ENCODE peak calls at places on chromosomes 4 and X, in four cellular contexts. C is fibroblast of lung, X is body of pancreas, Z is tibial nerve. G is an unnamed sample. For H3K4me1, the result is how much of the 10 kb centered on the place peaks cover.

GRCh38 chr4:26410385-26411293 is 79.6 kb downstream of the CCKAR start:
- DNase-seq in C (peak), X (no peak), Z (no peak), G (no peak)

GRCh38 chrX:25531096-25531495 is 515.3 kb upstream of the ARX start:
- DNase-seq in C (peak), X (no peak), Z (no peak), G (no peak)

GRCh38 chr4:2257361-2258001 is 4.4 kb downstream of the MXD4 start:
- DNase-seq in C (no peak), X (peak), Z (peak), G (peak)

GRCh38 chr4:185108669-185109068 is 34.4 kb upstream of the SLC25A4 start:
- DNase-seq in C (no peak), X (peak), Z (no peak), G (no peak)

GRCh38 chr4:103934178-103934789 is 214.5 kb upstream of the TACR3 start:
- DNase-seq in C (peak), X (no peak), Z (no peak), G (no peak)

GRCh38 chr4:103105558-103106356 is 6.1 kb upstream of the BDH2 start:
- DNase-seq in C (no peak), X (no peak), Z (no peak), G (no peak)

GRCh38 chr4:54971474-54971950 is 153.9 kb downstream of the KDR start:
- DNase-seq in C (peak), X (no peak), Z (no peak), G (no peak)

GRCh38 chrX:93649381-93649780 is 24.0 kb downstream of the NAP1L3 start:
- DNase-seq in C (no peak), X (no peak), Z (no peak), G (no peak)

GRCh38 chrX:108018659-108019381 is 26.0 kb upstream of the VSIG1 start:
- DNase-seq in C (no peak), X (no peak), Z (no peak), G (no peak)

GRCh38 chr4:72468904-72469502 is 100.0 kb downstream of the ADAMTS3 start:
- DNase-seq in C (peak), X (no peak), Z (no peak), G (no peak)

GRCh38 chr4:83716874-83717273 is 181.0 kb downstream of the GPAT3 start:
- DNase-seq in C (peak), X (no peak), Z (no peak), G (no peak)

GRCh38 chr4:87461281-87461700 is 38.9 kb downstream of the NUDT9 start:
- DNase-seq in C (peak), X (no peak), Z (no peak), G (no peak)

GRCh38 chr4:42357325-42357724 is 40.0 kb upstream of the SHISA3 start:
- DNase-seq in C (no peak), X (no peak), Z (no peak), G (no peak)

GRCh38 chrX:3143043-3143799 is 102.0 kb downstream of the ARSF start:
- DNase-seq in C (no peak), X (no peak), Z (no peak), G (no peak)

GRCh38 chr4:61958591-61958990 is 758.5 kb downstream of the ADGRL3 start:
- DNase-seq in C (no peak), X (no peak), Z (no peak), G (no peak)

GRCh38 chr4:123632646-123633045 is 236.1 kb downstream of the SPRY1 start:
- DNase-seq in C (no peak), X (no peak), Z (no peak), G (no peak)

GRCh38 chrX:68599256-68600152 is 48.0 kb upstream of the STARD8 start:
- DNase-seq in C (peak), X (no peak), Z (no peak), G (no peak)

GRCh38 chr4:151694819-151695730 is 65.7 kb downstream of the GATB start:
- DNase-seq in C (no peak), X (no peak), Z (no peak), G (no peak)

GRCh38 chr4:147340547-147341225 is 140.2 kb upstream of the EDNRA start:
- DNase-seq in C (no peak), X (no peak), Z (no peak), G (no peak)

GRCh38 chr4:142405021-142405991 is 440.8 kb downstream of the INPP4B start:
- DNase-seq in C (peak), X (peak), Z (peak), G (peak)

GRCh38 chr4:8267077-8267476 is 2.5 kb upstream of the HTRA3 start:
- DNase-seq in C (peak), X (peak), Z (peak), G (peak)

GRCh38 chr4:704971-705277 is 708 bp upstream of the PCGF3 start:
- DNase-seq in C (no peak), X (no peak), Z (no peak), G (no peak)

GRCh38 chrX:85203461-85203970 is 40.1 kb downstream of the SATL1 start:
- DNase-seq in C (no peak), X (no peak), Z (no peak), G (no peak)

GRCh38 chrX:88325634-88326033 is 421.4 kb upstream of the CPXCR1 start:
- DNase-seq in C (no peak), X (no peak), Z (no peak), G (no peak)

GRCh38 chrX:68910743-68911142 is 81.9 kb downstream of the EFNB1 start:
- DNase-seq in C (no peak), X (no peak), Z (no peak), G (no peak)

GRCh38 chr4:7850489-7850888 is 89.2 kb downstream of the AFAP1 start:
- DNase-seq in C (no peak), X (no peak), Z (no peak), G (no peak)

GRCh38 chr4:124810814-124811213 is 98.3 kb upstream of the ANKRD50 start:
- DNase-seq in C (no peak), X (no peak), Z (no peak), G (no peak)

GRCh38 chr4:76562161-76562560 is 127.1 kb downstream of the SHROOM3 start:
- DNase-seq in C (peak), X (no peak), Z (no peak), G (no peak)

GRCh38 chrX:70454441-70455365 is 10.1 kb downstream of the DLG3 start:
- DNase-seq in C (peak), X (peak), Z (peak), G (peak)

GRCh38 chr4:187069398-187069797 is 345.7 kb upstream of the FAT1 start:
- DNase-seq in C (no peak), X (no peak), Z (peak), G (no peak)

GRCh38 chr4:8915201-8916200 is 43.9 kb upstream of the HMX1 start:
- DNase-seq in C (no peak), X (peak), Z (no peak), G (no peak)

GRCh38 chr4:156291317-156291716 is 337.7 kb upstream of the CTSO start:
- DNase-seq in C (peak), X (no peak), Z (no peak), G (no peak)

DNA sequence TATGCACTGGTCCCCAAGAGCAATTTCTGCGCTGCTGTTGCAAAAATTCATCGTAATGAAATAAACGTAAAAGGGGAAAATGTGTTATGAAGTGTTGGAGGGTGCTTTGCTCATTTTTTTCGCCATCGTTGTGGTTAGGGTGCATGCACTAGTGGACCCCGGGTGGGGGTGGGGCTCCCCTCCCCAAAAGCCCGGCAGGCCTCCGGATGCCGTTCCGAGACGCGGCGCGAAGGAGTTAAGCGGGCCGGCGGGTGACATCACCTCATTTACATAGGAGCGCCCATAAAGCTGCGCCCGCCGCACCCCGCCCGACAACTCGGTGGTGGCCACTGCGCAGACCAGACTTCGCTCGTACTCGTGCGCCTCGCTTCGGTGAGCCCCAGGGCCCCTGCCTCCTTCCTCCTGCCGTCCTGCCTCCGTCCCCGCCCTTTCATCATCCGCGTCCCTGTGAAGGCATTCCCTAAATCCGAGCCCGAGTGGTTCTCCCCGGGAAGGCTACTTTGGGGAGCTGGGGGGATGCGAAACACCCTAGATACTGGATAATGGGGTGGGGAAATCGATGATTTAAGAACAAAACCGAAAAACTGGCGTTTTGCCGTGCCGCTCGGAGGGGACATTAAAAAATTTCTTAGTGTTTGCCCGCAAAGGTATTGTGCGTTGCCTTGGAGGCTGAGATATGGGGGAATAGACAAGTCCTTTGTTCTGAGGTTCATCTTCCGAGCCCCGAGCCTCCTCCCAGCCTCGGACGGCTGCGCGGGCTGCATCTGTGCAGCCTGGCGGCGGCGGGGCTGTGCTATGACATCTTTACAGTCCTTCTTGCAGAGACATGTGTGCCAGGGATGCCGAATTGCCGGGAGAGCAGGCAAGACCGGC is at the start of gene TMSB4X:
- DNase-seq in C (peak), X (peak), Z (peak), G (peak)
- H3K27ac ChIP-seq in C (peak), X (peak), Z (peak), G (peak)

DNA sequence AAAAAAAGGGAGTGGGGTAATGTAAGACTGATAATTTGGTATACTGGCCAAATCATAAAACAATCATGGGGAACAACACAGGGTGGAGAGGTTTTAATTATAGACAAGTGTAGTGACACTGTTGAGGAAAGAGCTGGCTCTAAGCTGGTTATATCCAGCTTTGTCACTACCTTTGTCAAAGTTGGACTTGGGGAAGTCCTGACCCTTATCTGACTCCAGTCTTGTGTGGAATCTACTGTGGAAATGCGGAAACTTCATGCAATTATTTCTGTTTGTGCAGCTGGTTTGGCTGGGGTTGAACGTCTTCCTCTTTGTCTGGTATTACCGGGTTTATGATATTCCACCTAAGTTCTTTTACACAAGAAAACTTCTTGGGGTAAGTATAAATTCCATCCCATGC is 1.9 kb downstream of the CYBB start:
- DNase-seq in C (no peak), X (no peak), Z (no peak), G (no peak)
- H3K4me1 ChIP-seq in C (under half), X (under half), Z (under half), G (under half)

GRCh38 chrX:80266979-80267378 is 153.3 kb upstream of the TENT5D start:
- DNase-seq in C (no peak), X (no peak), Z (no peak), G (no peak)

DNA sequence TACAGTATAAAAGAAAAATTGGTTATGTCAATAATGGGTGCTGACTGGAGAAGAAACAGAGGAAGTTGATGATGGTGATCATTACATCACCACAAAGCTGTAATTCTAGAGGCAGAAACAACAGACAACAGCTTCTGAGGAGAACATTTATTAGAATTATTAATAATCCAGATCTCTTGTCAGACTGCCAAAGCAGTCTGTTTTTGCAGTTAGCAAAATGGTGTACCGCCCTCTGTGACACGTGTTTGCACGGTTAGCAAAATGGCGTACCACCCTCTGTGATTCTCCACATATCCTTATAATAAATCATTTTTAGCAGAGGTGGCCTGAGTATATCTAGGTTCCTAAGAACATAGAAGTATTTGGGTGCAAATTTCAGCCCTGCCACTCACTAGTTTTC is 154.0 kb upstream of the TENT5D start:
- DNase-seq in C (no peak), X (no peak), Z (no peak), G (no peak)
- H3K27ac ChIP-seq in C (no peak), X (no peak), Z (no peak), G (no peak)

GRCh38 chrX:12958461-12958860 is 16.4 kb upstream of the TMSB4X start:
- DNase-seq in C (no peak), X (no peak), Z (no peak), G (no peak)

GRCh38 chrX:12962041-12962504 is 12.8 kb upstream of the TMSB4X start:
- DNase-seq in C (no peak), X (no peak), Z (no peak), G (no peak)

GRCh38 chrX:12958059-12958458 is 16.9 kb upstream of the TMSB4X start:
- DNase-seq in C (no peak), X (no peak), Z (no peak), G (no peak)

GRCh38 chrX:12965390-12965940 is 9.4 kb upstream of the TMSB4X start:
- DNase-seq in C (no peak), X (no peak), Z (no peak), G (no peak)

GRCh38 chrX:12961191-12961718 is 13.7 kb upstream of the TMSB4X start:
- DNase-seq in C (no peak), X (no peak), Z (no peak), G (no peak)
- H3K4me1 ChIP-seq in C (under half), X (under half), Z (under half), G (under half)

GRCh38 chrX:66035667-66036066 is 4.2 kb downstream of the VSIG4 start:
- DNase-seq in C (no peak), X (no peak), Z (no peak), G (no peak)

GRCh38 chrX:66038115-66038514 is 1.8 kb downstream of the VSIG4 start:
- DNase-seq in C (no peak), X (no peak), Z (no peak), G (no peak)

GRCh38 chrX:66042307-66043077 is 2.6 kb upstream of the VSIG4 start:
- DNase-seq in C (no peak), X (no peak), Z (no peak), G (no peak)

GRCh38 chrX:66043584-66043983 is 3.7 kb upstream of the VSIG4 start:
- DNase-seq in C (no peak), X (no peak), Z (no peak), G (no peak)

GRCh38 chrX:66039916-66040315 is at the start of gene VSIG4:
- DNase-seq in C (no peak), X (no peak), Z (peak), G (peak)
- H3K27ac ChIP-seq in C (no peak), X (no peak), Z (no peak), G (peak)

GRCh38 chr4:48780867-48781219 is 764 bp upstream of the FRYL start:
- DNase-seq in C (peak), X (peak), Z (no peak), G (no peak)

GRCh38 chr4:48777739-48778138 is 2.3 kb downstream of the FRYL start:
- DNase-seq in C (no peak), X (no peak), Z (no peak), G (no peak)

GRCh38 chr4:48779095-48779997 is 733 bp downstream of the FRYL start:
- DNase-seq in C (peak), X (peak), Z (peak), G (peak)

GRCh38 chr4:48779998-48780866 is at the start of gene FRYL:
- DNase-seq in C (peak), X (peak), Z (peak), G (peak)

DNA sequence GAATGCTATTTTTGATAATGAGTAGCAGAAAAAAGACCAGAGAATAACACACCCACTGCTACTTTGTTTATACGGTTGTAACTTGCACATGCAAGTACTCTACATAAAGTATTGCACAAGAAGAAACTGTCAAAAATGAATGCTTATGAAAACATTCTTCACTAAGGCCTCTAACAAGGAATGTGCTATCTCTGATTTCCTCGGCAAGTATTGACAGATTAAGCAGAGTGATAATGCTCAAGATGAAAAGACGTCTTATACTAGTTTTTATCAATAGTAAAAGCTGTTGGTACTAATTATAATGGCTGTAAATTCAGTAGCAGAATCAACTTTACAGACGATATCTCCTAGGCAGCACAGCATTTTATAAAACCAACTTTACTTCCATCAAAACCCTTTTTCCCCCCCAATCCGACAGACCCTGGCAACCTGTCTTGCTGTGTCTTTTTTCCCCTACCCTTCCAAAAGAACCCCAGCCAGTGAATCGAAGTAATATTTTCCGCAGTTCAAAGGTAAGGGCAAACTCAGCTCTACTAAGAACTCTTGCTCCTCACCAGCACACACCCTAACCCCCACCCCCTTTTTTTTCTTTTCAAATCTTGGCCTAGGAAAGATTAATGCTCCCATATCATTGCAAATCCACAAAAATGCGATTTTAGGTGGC is 1.5 kb downstream of the FRYL start:
- DNase-seq in C (peak), X (no peak), Z (no peak), G (no peak)
- H3K4me1 ChIP-seq in C (under half), X (under half), Z (under half), G (half or more)

GRCh38 chr4:52838729-52839722 is 23.1 kb upstream of the RASL11B start:
- DNase-seq in C (no peak), X (no peak), Z (no peak), G (no peak)
- H3K27ac ChIP-seq in C (no peak), X (no peak), Z (no peak), G (no peak)